ENCODE peak calls at places on chromosomes 5 and 9, in five cellular contexts. N is AML-193, A is M059J, Y is A549, P is HAP-1. Z is an unnamed sample.

GRCh38 chr9:97747201-97747965 is 50.2 kb upstream of the XPA start:
- DNase-seq in N (no peak), A (no peak), Y (no peak), P (no peak), Z (no peak)

GRCh38 chr9:125479846-125480615 is 218.4 kb downstream of the GAPVD1 start:
- DNase-seq in N (no peak), A (no peak), Y (no peak), P (no peak), Z (no peak)

GRCh38 chr5:134464988-134465855 is 53.5 kb upstream of the CDKN2AIPNL start:
- DNase-seq in N (no peak), A (no peak), Y (no peak), P (no peak), Z (peak; percentile 13)

GRCh38 chr9:127283917-127284316 is 19.3 kb downstream of the GARNL3 start:
- DNase-seq in N (no peak), A (peak; percentile 41), Y (peak; percentile 55), P (no peak), Z (no peak)

GRCh38 chr5:83567741-83568530 is 96.4 kb downstream of the VCAN start:
- DNase-seq in N (no peak), A (peak; percentile 90), Y (no peak), P (no peak), Z (no peak)

GRCh38 chr5:5536871-5537270 is 114.4 kb downstream of the ICE1 start:
- DNase-seq in N (no peak), A (no peak), Y (no peak), P (no peak), Z (no peak)

GRCh38 chr5:35229076-35230042 is 928 bp downstream of the PRLR start:
- DNase-seq in N (peak; percentile 7), A (peak; percentile 59), Y (peak; percentile 23), P (peak; percentile 58), Z (peak; percentile 83)

GRCh38 chr9:121824651-121825480 is 173.4 kb downstream of the DAB2IP start:
- DNase-seq in N (no peak), A (no peak), Y (no peak), P (no peak), Z (no peak)

GRCh38 chr5:112548246-112548982 is 129.3 kb upstream of the EPB41L4A start:
- DNase-seq in N (no peak), A (peak; percentile 75), Y (peak; percentile 27), P (no peak), Z (no peak)

GRCh38 chr9:88390371-88390990 is 2.2 kb downstream of the SPIN1 start:
- DNase-seq in N (no peak), A (no peak), Y (no peak), P (no peak), Z (no peak)

GRCh38 chr5:143696920-143697319 is 115.0 kb upstream of the HMHB1 start:
- DNase-seq in N (no peak), A (peak; percentile 15), Y (no peak), P (no peak), Z (no peak)

GRCh38 chr5:144292029-144292428 is 121.4 kb downstream of the KCTD16 start:
- DNase-seq in N (no peak), A (no peak), Y (no peak), P (no peak), Z (no peak)

GRCh38 chr9:106707722-106708121 is 155.2 kb upstream of the ZNF462 start:
- DNase-seq in N (no peak), A (no peak), Y (no peak), P (no peak), Z (no peak)